ENCODE peak calls at places on chromosome 21, in five cellular contexts. U, S, W, V and N are unnamed samples.

GRCh38 chr21:45535341-45536081 is 6.7 kb downstream of the SLC19A1 start:
- DNase-seq in U (no peak), S (no peak), W (no peak), V (no peak), N (no peak)

GRCh38 chr21:19547951-19548635 is 1144.5 kb upstream of the TMPRSS15 start:
- DNase-seq in U (no peak), S (no peak), W (no peak), V (no peak), N (no peak)

GRCh38 chr21:39628380-39628779 is 15.6 kb downstream of the B3GALT5 start:
- DNase-seq in U (no peak), S (no peak), W (no peak), V (no peak), N (no peak)

GRCh38 chr21:45150630-45151265 is 76.4 kb downstream of the ADARB1 start:
- DNase-seq in U (no peak), S (no peak), W (peak), V (no peak), N (no peak)

GRCh38 chr21:21612446-21612845 is 614.2 kb downstream of the NCAM2 start:
- DNase-seq in U (no peak), S (no peak), W (no peak), V (no peak), N (no peak)

GRCh38 chr21:32371913-32372314 is 20.9 kb downstream of the URB1 start:
- DNase-seq in U (no peak), S (no peak), W (no peak), V (no peak), N (no peak)

GRCh38 chr21:44300262-44300959 is 558 bp downstream of the PFKL start:
- DNase-seq in U (peak), S (peak), W (peak), V (no peak), N (peak)

GRCh38 chr21:46159390-46159789 is 4.0 kb upstream of the FTCD start:
- DNase-seq in U (no peak), S (no peak), W (no peak), V (no peak), N (no peak)

GRCh38 chr21:15221799-15222386 is 157.1 kb upstream of the NRIP1 start:
- DNase-seq in U (no peak), S (peak), W (no peak), V (no peak), N (no peak)

GRCh38 chr21:20721151-20721550 is 277.1 kb upstream of the NCAM2 start:
- DNase-seq in U (no peak), S (no peak), W (no peak), V (no peak), N (no peak)

GRCh38 chr21:46122241-46122671 is 24.3 kb downstream of the COL6A2 start:
- DNase-seq in U (no peak), S (no peak), W (no peak), V (no peak), N (no peak)

GRCh38 chr21:31660134-31660565 is 657 bp downstream of the SOD1 start:
- DNase-seq in U (no peak), S (no peak), W (no peak), V (no peak), N (no peak)

GRCh38 chr21:45894107-45894810 is 87.3 kb upstream of the COL6A1 start:
- DNase-seq in U (peak), S (no peak), W (no peak), V (no peak), N (no peak)

GRCh38 chr21:18646114-18646513 is 242.5 kb upstream of the TMPRSS15 start:
- DNase-seq in U (no peak), S (no peak), W (no peak), V (no peak), N (no peak)

GRCh38 chr21:23475518-23476189 is 2131.6 kb downstream of the MRPL39 start:
- DNase-seq in U (peak), S (no peak), W (no peak), V (no peak), N (no peak)

GRCh38 chr21:35619184-35619583 is 441.1 kb downstream of the SETD4 start:
- DNase-seq in U (no peak), S (no peak), W (no peak), V (no peak), N (no peak)

GRCh38 chr21:43585924-43586411 is 73.3 kb downstream of the HSF2BP start:
- DNase-seq in U (no peak), S (peak), W (no peak), V (no peak), N (no peak)

GRCh38 chr21:45551816-45552695 is 9.8 kb upstream of the SLC19A1 start:
- DNase-seq in U (peak), S (no peak), W (no peak), V (no peak), N (no peak)

GRCh38 chr21:26844258-26845065 is 747 bp downstream of the ADAMTS1 start:
- DNase-seq in U (peak), S (no peak), W (no peak), V (no peak), N (peak)
- TF ChIP-seq FOXM1 in U (no peak), S (no peak), W (no peak), V (no peak), N (no peak)

DNA sequence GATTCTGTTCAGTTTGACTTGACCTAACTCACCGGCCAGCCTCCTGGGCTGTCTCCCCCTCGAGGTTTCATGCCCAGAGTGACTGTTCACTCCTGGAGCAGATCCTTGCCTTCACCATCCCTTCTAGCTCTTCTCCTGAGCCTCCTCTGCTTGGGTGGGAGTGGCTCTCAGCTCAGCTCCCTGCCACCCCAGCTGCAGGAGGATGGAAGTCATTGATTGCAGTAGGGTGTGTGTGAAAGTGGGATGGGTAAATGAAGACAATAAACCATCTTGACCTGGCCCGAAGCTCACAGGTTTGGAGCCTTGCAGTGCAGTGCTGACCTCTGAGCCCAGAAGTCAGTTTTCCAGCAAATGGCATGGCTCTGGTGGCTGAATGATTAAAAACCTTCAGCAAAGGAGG is 17.3 kb upstream of the TFF3 start:
- DNase-seq in U (no peak), S (no peak), W (no peak), V (no peak), N (no peak)
- TF ChIP-seq FOXM1 in U (no peak), S (no peak), W (no peak), V (no peak), N (no peak)

GRCh38 chr21:33403786-33404571 is 766 bp downstream of the IFNGR2 start:
- DNase-seq in U (peak), S (peak), W (peak), V (no peak), N (peak)

GRCh38 chr21:33399821-33400220 is 3.4 kb upstream of the IFNGR2 start:
- DNase-seq in U (no peak), S (no peak), W (no peak), V (no peak), N (no peak)

GRCh38 chr21:33401617-33401967 is 1.6 kb upstream of the IFNGR2 start:
- DNase-seq in U (no peak), S (no peak), W (no peak), V (no peak), N (no peak)

GRCh38 chr21:33403128-33403785 is at the start of gene IFNGR2:
- DNase-seq in U (peak), S (no peak), W (peak), V (no peak), N (peak)

DNA sequence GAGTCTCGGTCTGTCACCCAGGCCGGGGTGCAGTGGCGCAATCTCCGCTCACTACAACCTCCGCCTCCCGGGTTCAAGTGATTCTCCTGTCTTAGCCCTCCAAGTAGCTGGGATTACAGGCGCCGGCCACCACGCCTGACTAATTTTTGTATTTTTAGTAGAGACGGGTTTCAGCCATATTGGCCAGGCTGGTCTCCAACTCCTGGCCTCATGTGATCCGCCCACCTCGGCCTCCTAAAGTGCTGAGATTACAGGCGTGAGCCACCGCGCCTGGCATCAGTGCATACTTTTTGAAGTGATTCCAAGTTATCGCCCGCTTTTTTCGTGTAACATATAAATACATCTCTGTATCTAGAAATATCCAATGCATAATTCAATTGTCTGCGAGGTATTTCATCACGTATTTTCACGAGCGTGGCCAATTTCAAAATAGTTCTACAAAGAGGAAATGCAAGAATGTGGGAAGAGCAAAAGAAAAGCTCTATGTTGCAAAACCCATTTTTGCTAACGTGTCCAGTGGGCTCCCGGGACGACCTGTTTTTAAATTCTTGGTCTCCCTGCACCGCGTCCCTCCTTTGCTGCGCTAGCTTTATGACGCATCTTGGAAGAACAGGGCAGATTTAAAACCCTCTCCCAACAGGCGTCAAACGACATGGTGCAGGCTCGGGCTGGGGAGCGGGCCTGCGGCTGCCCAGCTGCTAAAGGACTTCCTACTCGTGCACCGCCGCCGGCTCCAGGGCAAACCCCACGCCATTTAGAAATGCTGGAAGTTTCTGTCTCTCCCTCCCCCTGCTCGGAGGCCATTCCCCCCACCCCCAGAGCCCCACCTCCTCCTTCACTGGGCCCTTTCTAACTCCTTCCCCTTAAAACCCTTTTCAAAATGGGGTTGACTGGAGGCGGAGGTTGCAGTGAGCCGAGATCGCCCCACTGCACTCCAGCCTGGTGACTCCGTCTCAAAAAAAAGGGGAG is 918 bp upstream of the IFNGR2 start:
- DNase-seq in U (peak), S (no peak), W (no peak), V (no peak), N (no peak)
- TF ChIP-seq FOXM1 in U (no peak), S (no peak), W (no peak), V (no peak), N (no peak)

DNA sequence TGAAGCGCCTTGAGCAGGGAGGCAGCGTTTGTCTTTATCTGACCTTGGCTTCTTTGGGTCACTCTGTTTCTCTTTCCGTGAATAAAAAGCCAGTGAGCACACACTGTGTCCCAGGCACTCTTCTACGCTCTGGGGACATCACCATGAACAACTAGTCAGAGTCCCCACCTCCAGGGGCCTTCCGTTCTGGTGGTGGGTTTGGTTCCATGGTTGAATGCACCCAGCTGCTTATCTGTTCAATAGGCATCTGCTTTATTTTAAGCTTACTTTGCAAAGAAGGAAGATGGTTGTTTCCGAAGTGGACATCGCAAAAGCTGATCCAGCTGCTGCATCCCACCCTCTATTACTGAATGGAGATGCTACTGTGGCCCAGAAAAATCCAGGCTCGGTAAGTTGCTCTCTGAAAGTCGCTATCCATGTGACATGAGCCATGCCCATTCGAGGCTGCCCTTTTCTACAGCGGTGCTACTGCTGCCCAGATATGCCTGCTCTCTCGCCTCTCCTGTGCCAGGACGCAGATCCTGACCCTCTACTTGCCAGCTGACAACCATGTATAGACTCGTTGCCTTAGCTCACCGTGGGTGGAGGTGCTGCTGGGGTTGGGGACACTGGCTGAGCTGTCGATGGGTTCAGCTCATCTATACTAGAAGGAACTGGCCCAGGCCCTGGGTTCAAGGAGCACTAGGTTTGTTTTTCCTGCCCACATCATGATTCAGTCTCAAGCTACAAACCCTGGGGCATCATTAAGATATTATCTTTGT is 5.9 kb downstream of the MX1 start:
- DNase-seq in U (peak), S (no peak), W (no peak), V (peak), N (no peak)
- TF ChIP-seq FOXM1 in U (no peak), S (no peak), W (no peak), V (no peak), N (no peak)